ENCODE peak calls at places on chromosome X, in ten cellular contexts. M is adipocyte, D is PC-9, P is tibial artery, B is endodermal cell, C is left ventricle myocardium inferior, Q is OCI-LY7, E is A549, S is mucosa of descending colon, W is aorta. U is an unnamed sample. For H3K9me3 and H3K4me1, the result is how much of the 10 kb centered on the place peaks cover.

GRCh38 chrX:15744181-15744867 is 6.3 kb downstream of the CA5B start:
- DNase-seq in E (no peak), B (no peak), P (no peak), D (no peak), C (no peak), M (no peak), S (no peak), W (no peak), Q (no peak), U (no peak)

GRCh38 chrX:45806410-45807121 is 605.9 kb upstream of the DIPK2B start:
- DNase-seq in S (peak), W (no peak), P (no peak), C (no peak), D (no peak), E (no peak), Q (no peak), M (peak), B (no peak), U (no peak)

GRCh38 chrX:69232945-69233344 is 67.7 kb upstream of the PJA1 start:
- DNase-seq in Q (no peak), E (no peak), P (no peak), C (no peak), S (no peak), B (no peak), M (no peak), W (no peak), D (no peak), U (no peak)

GRCh38 chrX:139199945-139200344 is 330.6 kb upstream of the F9 start:
- DNase-seq in D (no peak), P (no peak), E (no peak), B (no peak), C (no peak), M (no peak), S (no peak), Q (no peak), W (no peak), U (no peak)

GRCh38 chrX:24423960-24424359 is 41.1 kb upstream of the PDK3 start:
- DNase-seq in E (no peak), M (peak), W (no peak), B (no peak), Q (no peak), C (no peak), S (no peak), D (no peak), P (no peak), U (no peak)

GRCh38 chrX:107574711-107575110 is 53.6 kb upstream of the PRPS1 start:
- DNase-seq in E (no peak), P (no peak), C (no peak), M (peak), W (no peak), Q (no peak), B (no peak), D (no peak), S (no peak), U (no peak)

GRCh38 chrX:134738986-134739744 is 80.9 kb upstream of the PLAC1 start:
- DNase-seq in B (no peak), D (no peak), E (no peak), W (no peak), Q (no peak), P (no peak), M (no peak), C (no peak), S (no peak), U (no peak)

GRCh38 chrX:17713288-17713687 is 24.0 kb upstream of the SCML1 start:
- DNase-seq in P (no peak), M (no peak), Q (no peak), B (no peak), S (no peak), E (no peak), D (no peak), W (no peak), C (no peak), U (no peak)

GRCh38 chrX:47239199-47239598 is 6.4 kb downstream of the USP11 start:
- DNase-seq in P (no peak), C (no peak), E (no peak), W (peak), S (no peak), M (no peak), B (no peak), Q (no peak), D (no peak), U (no peak)

GRCh38 chrX:150446995-150447394 is 83.9 kb downstream of the MAMLD1 start:
- DNase-seq in S (no peak), W (no peak), B (no peak), Q (no peak), C (no peak), E (no peak), P (no peak), M (no peak), D (no peak), U (no peak)

GRCh38 chrX:130110379-130111219 is at the start of gene ELF4:
- DNase-seq in E (peak), C (peak), W (peak), P (no peak), Q (peak), M (peak), D (peak), S (peak), B (peak), U (peak)

GRCh38 chrX:7746861-7747260 is 96.1 kb upstream of the VCX start:
- DNase-seq in M (peak), D (no peak), W (no peak), C (no peak), Q (no peak), E (no peak), S (no peak), P (no peak), B (no peak), U (no peak)

GRCh38 chrX:45900751-45901150 is 644.5 kb downstream of the ZNF674 start:
- DNase-seq in P (no peak), D (no peak), E (no peak), C (no peak), B (no peak), S (no peak), W (no peak), M (peak), Q (no peak), U (no peak)

GRCh38 chrX:138710866-138711331 is 618 bp downstream of the FGF13 start:
- DNase-seq in B (peak), C (peak), Q (no peak), P (no peak), S (no peak), W (peak), E (no peak), D (no peak), M (no peak), U (no peak)

GRCh38 chrX:23898412-23898959 is 9.3 kb downstream of the APOO start:
- DNase-seq in C (no peak), B (no peak), E (no peak), Q (no peak), P (no peak), D (no peak), M (peak), S (no peak), W (no peak), U (no peak)

GRCh38 chrX:80216086-80216485 is 201.5 kb downstream of the TBX22 start:
- DNase-seq in Q (no peak), S (no peak), B (no peak), D (no peak), W (no peak), E (peak), P (no peak), C (no peak), M (no peak), U (no peak)

GRCh38 chrX:153511784-153512500 is 5.5 kb upstream of the ATP2B3 start:
- DNase-seq in B (no peak), P (no peak), Q (no peak), D (no peak), C (no peak), M (no peak), E (no peak), S (no peak), W (no peak), U (no peak)

GRCh38 chrX:1449581-1450149 is 3.0 kb downstream of the ASMTL start:
- DNase-seq in M (no peak), P (no peak), S (no peak), W (no peak), B (peak), D (no peak), E (no peak), C (no peak), Q (no peak), U (no peak)

GRCh38 chrX:1477801-1478458 is 25.2 kb upstream of the ASMTL start:
- DNase-seq in M (no peak), D (no peak), P (no peak), B (no peak), S (no peak), Q (no peak), W (peak), C (no peak), E (no peak), U (no peak)

GRCh38 chrX:9362529-9362928 is 102.3 kb upstream of the TBL1X start:
- DNase-seq in M (no peak), E (no peak), D (no peak), Q (no peak), W (no peak), B (no peak), S (no peak), P (no peak), C (no peak), U (no peak)

GRCh38 chrX:144006811-144007210 is 122.9 kb downstream of the UBE2NL start:
- DNase-seq in Q (no peak), B (no peak), E (no peak), M (no peak), W (no peak), C (no peak), D (peak), P (no peak), S (no peak), U (no peak)

GRCh38 chrX:97547873-97548578 is 664.3 kb downstream of the RPA4 start:
- DNase-seq in Q (no peak), S (no peak), M (peak), E (no peak), B (no peak), P (no peak), W (no peak), D (no peak), C (no peak), U (no peak)

GRCh38 chrX:2666491-2666890 is 24.6 kb upstream of the CD99 start:
- DNase-seq in Q (no peak), M (no peak), E (no peak), W (no peak), D (no peak), S (no peak), B (no peak), C (no peak), P (no peak), U (no peak)

GRCh38 chrX:69222103-69223090 is 57.1 kb upstream of the PJA1 start:
- DNase-seq in S (peak), C (peak), Q (peak), P (peak), B (peak), M (peak), W (peak), D (peak), E (peak), U (peak)

GRCh38 chrX:103554687-103555417 is 30.5 kb upstream of the TCEAL4 start:
- DNase-seq in E (no peak), C (peak), W (peak), M (peak), Q (peak), P (peak), B (peak), S (peak), D (peak), U (no peak)

GRCh38 chrX:115630204-115630603 is 69.2 kb downstream of the PLS3 start:
- DNase-seq in C (no peak), Q (no peak), P (no peak), D (no peak), E (no peak), S (no peak), W (no peak), B (no peak), M (no peak), U (no peak)

GRCh38 chrX:112816908-112817307 is 23.7 kb downstream of the AMOT start:
- DNase-seq in Q (no peak), E (no peak), M (no peak), C (no peak), P (no peak), D (no peak), W (no peak), S (no peak), B (no peak), U (no peak)

GRCh38 chrX:72011734-72012133 is 101.1 kb downstream of the NHSL2 start:
- DNase-seq in W (no peak), D (no peak), P (no peak), S (no peak), M (no peak), E (no peak), C (no peak), B (no peak), Q (no peak), U (no peak)

GRCh38 chrX:119095936-119096335 is 23.1 kb downstream of the CT47C1 start:
- DNase-seq in C (no peak), M (no peak), D (no peak), P (no peak), B (no peak), S (no peak), Q (no peak), E (no peak), W (no peak), U (no peak)

GRCh38 chrX:53071064-53071463 is 11.1 kb upstream of the TSPYL2 start:
- DNase-seq in B (peak), Q (no peak), D (no peak), W (no peak), E (no peak), M (no peak), C (no peak), S (no peak), P (no peak), U (no peak)

GRCh38 chrX:85365370-85365995 is 14.0 kb downstream of the POF1B start:
- DNase-seq in P (no peak), Q (no peak), W (no peak), B (peak), M (no peak), E (no peak), C (no peak), D (no peak), S (no peak), U (no peak)

GRCh38 chrX:129798456-129798855 is 18.7 kb downstream of the SASH3 start:
- DNase-seq in C (no peak), S (no peak), P (no peak), Q (no peak), M (no peak), D (no peak), B (no peak), E (no peak), W (no peak), U (no peak)

GRCh38 chrX:131837325-131837724 is 185.8 kb upstream of the STK26 start:
- DNase-seq in P (no peak), M (no peak), D (no peak), Q (no peak), C (no peak), S (no peak), B (no peak), E (no peak), W (no peak), U (no peak)

GRCh38 chrX:136190038-136190437 is 42.7 kb downstream of the FHL1 start:
- DNase-seq in C (no peak), M (no peak), W (no peak), B (no peak), S (no peak), Q (no peak), D (no peak), P (no peak), E (no peak), U (no peak)
- H3K9me3 ChIP-seq in C (under half), M (under half), W (under half), B (under half), S (under half), Q (under half), D (under half), P (under half), E (under half), U (under half)

GRCh38 chrX:94908648-94909047 is 1234.6 kb downstream of the FAM133A start:
- DNase-seq in P (no peak), C (no peak), E (no peak), D (no peak), W (no peak), B (no peak), S (no peak), Q (no peak), M (no peak), U (no peak)
- H3K4me3 ChIP-seq in P (no peak), C (no peak), E (no peak), D (no peak), W (no peak), B (no peak), S (no peak), Q (no peak), M (no peak), U (no peak)

GRCh38 chrX:10579018-10579752 is 41.2 kb downstream of the MID1 start:
- DNase-seq in D (peak), W (no peak), E (no peak), C (no peak), M (peak), B (no peak), P (no peak), S (no peak), Q (no peak), U (no peak)
- H3K4me1 ChIP-seq in D (under half), W (under half), E (half or more), C (under half), M (under half), B (under half), P (under half), S (under half), Q (under half), U (under half)

GRCh38 chrX:40105791-40106676 is 8.3 kb upstream of the BCOR start:
- DNase-seq in C (peak), M (peak), B (peak), D (peak), E (peak), S (peak), Q (peak), P (no peak), W (peak), U (peak)

GRCh38 chrX:40108084-40108958 is 10.6 kb upstream of the BCOR start:
- DNase-seq in B (peak), M (no peak), Q (no peak), C (peak), W (peak), D (no peak), E (peak), S (peak), P (no peak), U (peak)

GRCh38 chrX:40108959-40109287 is 11.2 kb upstream of the BCOR start:
- DNase-seq in C (peak), W (peak), B (peak), Q (peak), S (peak), M (peak), E (peak), P (no peak), D (peak), U (peak)

GRCh38 chrX:40106677-40107290 is 9.0 kb upstream of the BCOR start:
- DNase-seq in C (no peak), Q (no peak), D (no peak), E (no peak), B (no peak), S (no peak), W (no peak), M (no peak), P (no peak), U (no peak)

DNA sequence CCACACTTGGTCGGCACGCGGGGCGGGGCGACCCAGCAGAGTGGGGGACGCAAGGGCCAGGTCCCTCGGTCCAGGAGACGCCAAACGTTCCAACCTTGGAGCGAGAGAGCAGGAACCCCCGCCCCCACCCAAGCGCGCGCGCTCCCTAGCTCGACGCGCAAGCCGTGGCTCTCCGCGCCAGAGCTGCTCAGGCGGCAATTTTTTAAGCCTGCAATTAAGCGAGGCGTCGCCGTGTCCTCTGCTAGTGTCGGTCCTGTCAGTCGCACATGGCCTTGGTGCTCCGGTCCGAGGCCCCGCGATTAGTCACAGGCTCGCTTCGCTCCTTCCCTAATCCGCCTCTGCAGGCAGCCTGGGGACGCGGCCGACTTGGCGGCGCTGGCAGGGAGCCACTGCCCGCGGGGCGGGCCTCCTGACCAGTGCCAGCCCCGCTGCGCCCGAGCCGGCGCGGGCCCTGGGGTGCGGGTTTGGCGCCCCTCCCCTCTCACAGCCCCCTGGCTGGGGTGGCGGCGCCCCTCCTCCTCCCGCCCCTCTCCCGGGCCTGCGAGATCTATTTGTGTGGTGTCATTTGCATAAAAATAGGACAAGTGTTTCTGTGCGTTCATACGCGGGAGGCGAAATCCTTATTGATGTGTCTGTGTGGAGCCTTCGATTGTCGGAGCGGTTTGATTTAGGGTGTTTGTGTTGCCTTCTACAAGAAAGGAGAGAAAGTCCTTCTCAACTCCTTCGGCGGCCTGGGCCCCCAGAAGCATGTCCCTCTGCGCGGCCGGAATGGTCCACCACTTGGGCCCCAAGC is 9.7 kb upstream of the BCOR start:
- DNase-seq in E (peak), Q (no peak), S (peak), B (peak), W (peak), C (peak), M (peak), D (peak), P (no peak), U (peak)
- H3K9me3 ChIP-seq in E (under half), Q (under half), S (under half), B (under half), W (under half), C (under half), M (under half), D (under half), P (under half), U (under half)

GRCh38 chrX:105821471-105822081 is 763 bp upstream of the NRK start:
- DNase-seq in P (no peak), Q (no peak), B (peak), S (peak), M (peak), D (peak), E (no peak), C (no peak), W (no peak), U (peak)
- H3K4me3 ChIP-seq in P (peak), Q (no peak), B (peak), S (no peak), M (peak), D (peak), E (no peak), C (peak), W (peak), U (peak)

GRCh38 chrX:13029831-13030771 is 14.3 kb downstream of the FAM9C start:
- DNase-seq in W (no peak), C (no peak), M (no peak), B (peak), P (no peak), S (peak), E (no peak), D (peak), Q (no peak), U (no peak)
- H3K4me1 ChIP-seq in W (under half), C (under half), M (under half), B (under half), P (under half), S (under half), E (under half), D (half or more), Q (under half), U (under half)

U was measured in left lung.